ENCODE peak calls at places on chromosome 22, in seven cellular contexts. H, F, A, Q, T, N and V are unnamed samples.

GRCh38 chr22:36238348-36239149 is 778 bp downstream of the APOL2 start:
- DNase-seq in H (peak; percentile 49), F (no peak), A (no peak), Q (no peak), T (peak; percentile 48), N (no peak), V (peak; percentile 86)

GRCh38 chr22:37674951-37675929 is at the start of gene LGALS1:
- DNase-seq in H (peak; percentile 97), F (peak; percentile 86), A (peak; percentile 67), Q (peak; percentile 89), T (peak; percentile 97), N (peak; percentile 92), V (peak; percentile 99)

GRCh38 chr22:39325392-39325932 is 6.0 kb upstream of the RPL3 start:
- DNase-seq in H (no peak), F (no peak), A (no peak), Q (no peak), T (no peak), N (no peak), V (no peak)

GRCh38 chr22:44550666-44551491 is 52.8 kb upstream of the RTL6 start:
- DNase-seq in H (peak; percentile 76), F (peak; percentile 25), A (peak; percentile 23), Q (no peak), T (peak; percentile 84), N (no peak), V (no peak)

GRCh38 chr22:39306456-39307361 is 12.7 kb downstream of the RPL3 start:
- DNase-seq in H (no peak), F (peak; percentile 88), A (no peak), Q (no peak), T (no peak), N (no peak), V (peak; percentile 43)

GRCh38 chr22:30871391-30872281 is 96.9 kb downstream of the MORC2 start:
- DNase-seq in H (no peak), F (peak; percentile 35), A (no peak), Q (no peak), T (no peak), N (no peak), V (no peak)

GRCh38 chr22:49113758-49114157 is 713.9 kb downstream of the BRD1 start:
- DNase-seq in H (no peak), F (no peak), A (no peak), Q (no peak), T (no peak), N (no peak), V (no peak)

GRCh38 chr22:45424241-45424731 is 10.8 kb downstream of the RIBC2 start:
- DNase-seq in H (peak; percentile 78), F (no peak), A (no peak), Q (no peak), T (no peak), N (peak; percentile 20), V (peak; percentile 48)

GRCh38 chr22:38219644-38220043 is 17.9 kb downstream of the MAFF start:
- DNase-seq in H (no peak), F (peak; percentile 64), A (no peak), Q (no peak), T (no peak), N (no peak), V (no peak)

GRCh38 chr22:49810363-49811013 is 17.2 kb downstream of the BRD1 start:
- DNase-seq in H (no peak), F (no peak), A (no peak), Q (no peak), T (peak; percentile 52), N (no peak), V (no peak)

GRCh38 chr22:26461188-26461810 is 22.3 kb downstream of the HPS4 start:
- DNase-seq in H (no peak), F (peak; percentile 95), A (no peak), Q (peak; percentile 25), T (peak; percentile 34), N (no peak), V (peak; percentile 87)

GRCh38 chr22:24134090-24134846 is 47.0 kb upstream of the SUSD2 start:
- DNase-seq in H (no peak), F (peak; percentile 59), A (no peak), Q (peak; percentile 80), T (peak; percentile 36), N (no peak), V (no peak)

GRCh38 chr22:23562186-23562585 is 17.9 kb downstream of the IGLL1 start:
- DNase-seq in H (no peak), F (no peak), A (no peak), Q (no peak), T (no peak), N (no peak), V (peak; percentile 66)